ENCODE peak calls at places on chromosomes 11 and 22, in seven cellular contexts. H is A549, P is stomach, N is heart left ventricle, A is body of pancreas, E is gastrocnemius medialis, O is uterus. I is an unnamed sample.

GRCh38 chr11:58318532-58318931 is 40.3 kb downstream of the OR5B17 start:
- DNase-seq in H (no peak), P (no peak), N (no peak), A (no peak), E (no peak), O (no peak), I (no peak)

GRCh38 chr11:44559207-44559943 is 6.1 kb upstream of the CD82 start:
- DNase-seq in H (no peak), P (no peak), N (no peak), A (no peak), E (no peak), O (no peak), I (no peak)

GRCh38 chr11:47714554-47715081 is 551 bp downstream of the AGBL2 start:
- DNase-seq in H (no peak), P (no peak), N (peak), A (no peak), E (no peak), O (peak), I (no peak)

GRCh38 chr11:30062103-30062502 is 45.3 kb upstream of the KCNA4 start:
- DNase-seq in H (no peak), P (no peak), N (no peak), A (no peak), E (no peak), O (no peak), I (no peak)

GRCh38 chr22:32852346-32853251 is 51.1 kb downstream of the TIMP3 start:
- DNase-seq in H (no peak), P (no peak), N (peak), A (peak), E (peak), O (peak), I (no peak)

GRCh38 chr11:35065566-35065965 is 73.4 kb upstream of the CD44 start:
- DNase-seq in H (no peak), P (no peak), N (no peak), A (no peak), E (no peak), O (peak), I (no peak)

GRCh38 chr22:29124777-29125506 is 52.1 kb downstream of the KREMEN1 start:
- DNase-seq in H (no peak), P (no peak), N (no peak), A (no peak), E (no peak), O (no peak), I (no peak)

GRCh38 chr11:79253280-79253679 is 187.6 kb downstream of the TENM4 start:
- DNase-seq in H (no peak), P (no peak), N (no peak), A (no peak), E (no peak), O (no peak), I (no peak)

GRCh38 chr11:29024386-29024785 is 916.2 kb downstream of the METTL15 start:
- DNase-seq in H (no peak), P (no peak), N (no peak), A (no peak), E (no peak), O (no peak), I (no peak)

GRCh38 chr11:72776844-72777754 is 16.7 kb downstream of the STARD10 start:
- DNase-seq in H (no peak), P (peak), N (peak), A (peak), E (peak), O (no peak), I (no peak)

GRCh38 chr11:66762088-66762487 is 33.1 kb upstream of the SPTBN2 start:
- DNase-seq in H (no peak), P (no peak), N (no peak), A (no peak), E (no peak), O (no peak), I (no peak)

GRCh38 chr11:7904910-7905309 is 26.2 kb downstream of the OR10A6 start:
- DNase-seq in H (no peak), P (no peak), N (no peak), A (no peak), E (no peak), O (no peak), I (no peak)

GRCh38 chr22:42990131-42990838 is 24.7 kb downstream of the PACSIN2 start:
- DNase-seq in H (peak), P (no peak), N (no peak), A (no peak), E (peak), O (no peak), I (no peak)

GRCh38 chr11:2074266-2074825 is 64.8 kb downstream of the IGF2 start:
- DNase-seq in H (no peak), P (peak), N (no peak), A (no peak), E (no peak), O (no peak), I (no peak)

GRCh38 chr11:44519989-44520737 is 45.3 kb upstream of the CD82 start:
- DNase-seq in H (no peak), P (no peak), N (peak), A (no peak), E (no peak), O (peak), I (no peak)

GRCh38 chr22:43275545-43275981 is 67.6 kb downstream of the SCUBE1 start:
- DNase-seq in H (no peak), P (no peak), N (no peak), A (no peak), E (no peak), O (no peak), I (no peak)

GRCh38 chr11:2211113-2211971 is 39.7 kb upstream of the TH start:
- DNase-seq in H (no peak), P (peak), N (peak), A (peak), E (no peak), O (peak), I (no peak)

GRCh38 chr11:22879615-22880014 is 19.3 kb upstream of the CCDC179 start:
- DNase-seq in H (no peak), P (no peak), N (no peak), A (no peak), E (no peak), O (no peak), I (no peak)

GRCh38 chr11:59802639-59803176 is 7.9 kb downstream of the MRPL16 start:
- DNase-seq in H (no peak), P (no peak), N (peak), A (no peak), E (peak), O (peak), I (no peak)

GRCh38 chr11:78037825-78038620 is 14.9 kb upstream of the KCTD14 start:
- DNase-seq in H (no peak), P (no peak), N (no peak), A (peak), E (no peak), O (no peak), I (no peak)

GRCh38 chr22:38135133-38135706 is 24.7 kb upstream of the BAIAP2L2 start:
- DNase-seq in H (peak), P (no peak), N (no peak), A (no peak), E (no peak), O (no peak), I (no peak)

GRCh38 chr22:43389227-43389836 is 22.5 kb upstream of the MPPED1 start:
- DNase-seq in H (no peak), P (no peak), N (no peak), A (no peak), E (no peak), O (no peak), I (no peak)

GRCh38 chr22:50074056-50074455 is 11.2 kb downstream of the MLC1 start:
- DNase-seq in H (no peak), P (no peak), N (no peak), A (no peak), E (no peak), O (no peak), I (no peak)

GRCh38 chr11:36594316-36594989 is at the start of gene IFTAP:
- DNase-seq in H (peak), P (peak), N (peak), A (peak), E (peak), O (peak), I (no peak)

GRCh38 chr11:85627332-85627997 is at the start of gene DLG2:
- DNase-seq in H (no peak), P (no peak), N (no peak), A (peak), E (peak), O (peak), I (no peak)

GRCh38 chr11:76734456-76735217 is 48.5 kb upstream of the TSKU start:
- DNase-seq in H (no peak), P (no peak), N (no peak), A (no peak), E (no peak), O (no peak), I (no peak)

GRCh38 chr11:72235351-72236057 is 8.5 kb downstream of the PHOX2A start:
- DNase-seq in H (no peak), P (no peak), N (no peak), A (no peak), E (no peak), O (no peak), I (no peak)

GRCh38 chr11:71222318-71223080 is 29.9 kb downstream of the SHANK2 start:
- DNase-seq in H (no peak), P (no peak), N (no peak), A (no peak), E (no peak), O (no peak), I (no peak)

GRCh38 chr11:1655168-1656060 is 25.8 kb downstream of the KRTAP5-5 start:
- DNase-seq in H (no peak), P (no peak), N (no peak), A (no peak), E (peak), O (no peak), I (no peak)

GRCh38 chr11:108574675-108575074 is 18.9 kb downstream of the EXPH5 start:
- DNase-seq in H (no peak), P (no peak), N (no peak), A (no peak), E (no peak), O (no peak), I (no peak)

GRCh38 chr22:17366830-17367229 is 2.4 kb upstream of the CECR2 start:
- DNase-seq in H (peak), P (no peak), N (peak), A (no peak), E (peak), O (peak), I (no peak)

GRCh38 chr11:116093065-116093464 is 588.9 kb upstream of the CADM1 start:
- DNase-seq in H (no peak), P (no peak), N (no peak), A (no peak), E (no peak), O (no peak), I (no peak)

GRCh38 chr22:45781941-45782340 is 110.3 kb downstream of the ATXN10 start:
- DNase-seq in H (no peak), P (no peak), N (no peak), A (no peak), E (no peak), O (no peak), I (no peak)

GRCh38 chr11:30855383-30856006 is 269.3 kb upstream of the MPPED2 start:
- DNase-seq in H (no peak), P (no peak), N (no peak), A (no peak), E (no peak), O (no peak), I (no peak)

GRCh38 chr22:38631724-38632123 is 24.5 kb downstream of the FAM227A start:
- DNase-seq in H (no peak), P (no peak), N (no peak), A (no peak), E (no peak), O (no peak), I (no peak)

GRCh38 chr11:69231466-69232018 is 62.4 kb upstream of the MYEOV start:
- DNase-seq in H (no peak), P (peak), N (no peak), A (no peak), E (no peak), O (no peak), I (no peak)

GRCh38 chr22:41873391-41873790 is 40.5 kb downstream of the SREBF2 start:
- DNase-seq in H (no peak), P (no peak), N (no peak), A (no peak), E (no peak), O (no peak), I (no peak)

GRCh38 chr22:45304971-45305370 is 4.8 kb upstream of the FAM118A start:
- DNase-seq in H (no peak), P (no peak), N (no peak), A (no peak), E (no peak), O (no peak), I (no peak)

GRCh38 chr11:33753304-33753703 is 17.1 kb upstream of the CD59 start:
- DNase-seq in H (no peak), P (no peak), N (peak), A (no peak), E (peak), O (no peak), I (no peak)
- TF ChIP-seq POLR2A in H (no peak), P (no peak), N (no peak), A (no peak), E (peak), O (no peak), I (no peak)

GRCh38 chr11:32435152-32435480 is 223 bp downstream of the WT1 start:
- DNase-seq in H (peak), P (no peak), N (no peak), A (no peak), E (no peak), O (no peak), I (no peak)
- TF ChIP-seq POLR2A in H (no peak), P (no peak), N (no peak), A (no peak), E (no peak), O (no peak), I (no peak)

GRCh38 chr11:68016904-68017817 is 7.0 kb downstream of the ALDH3B1 start:
- DNase-seq in H (no peak), P (no peak), N (no peak), A (no peak), E (no peak), O (no peak), I (no peak)
- TF ChIP-seq POLR2A in H (no peak), P (no peak), N (no peak), A (no peak), E (no peak), O (no peak), I (no peak)

GRCh38 chr11:62611705-62612365 is 740 bp downstream of the EML3 start:
- DNase-seq in H (peak), P (peak), N (peak), A (peak), E (peak), O (peak), I (no peak)
- TF ChIP-seq POLR2A in H (no peak), P (no peak), N (no peak), A (no peak), E (no peak), O (peak), I (no peak)

GRCh38 chr11:111938687-111939160 is 1.6 kb downstream of the DIXDC1 start:
- DNase-seq in H (no peak), P (no peak), N (no peak), A (no peak), E (no peak), O (peak), I (no peak)
- TF ChIP-seq POLR2A in H (no peak), P (no peak), N (no peak), A (no peak), E (no peak), O (no peak), I (no peak)